ENCODE peak calls at places on chromosomes 2 and 18, in five cellular contexts. One of them, this sample, is unnamed. For H3K36me3, the result is how much of the 10 kb centered on the place peaks cover.

GRCh38 chr2:47561906-47562305 is 158.9 kb downstream of the MSH2 start:
- DNase-seq in tibial artery: no peak
- DNase-seq in IMR-90: no peak
- DNase-seq in neural progenitor cell: no peak
- DNase-seq in OCI-LY7: no peak
- DNase-seq in this sample: no peak

GRCh38 chr2:16314691-16315457 is 350.8 kb downstream of the CYRIA start:
- DNase-seq in tibial artery: no peak
- DNase-seq in neural progenitor cell: no peak
- DNase-seq in OCI-LY7: no peak
- DNase-seq in IMR-90: no peak
- DNase-seq in this sample: no peak

GRCh38 chr2:1248187-1248586 is 165.1 kb upstream of the TPO start:
- DNase-seq in tibial artery: no peak
- DNase-seq in OCI-LY7: no peak
- DNase-seq in IMR-90: no peak
- DNase-seq in neural progenitor cell: no peak
- DNase-seq in this sample: no peak

GRCh38 chr18:54828290-54828871 is at the start of gene RAB27B:
- DNase-seq in IMR-90: peak
- DNase-seq in neural progenitor cell: peak
- DNase-seq in OCI-LY7: no peak
- DNase-seq in tibial artery: peak
- DNase-seq in this sample: peak

GRCh38 chr2:70712916-70713315 is 55.1 kb downstream of the ADD2 start:
- DNase-seq in tibial artery: no peak
- DNase-seq in IMR-90: no peak
- DNase-seq in OCI-LY7: no peak
- DNase-seq in neural progenitor cell: no peak
- DNase-seq in this sample: no peak

GRCh38 chr2:24253303-24253919 is 78.6 kb downstream of the FAM228A start:
- DNase-seq in neural progenitor cell: no peak
- DNase-seq in OCI-LY7: no peak
- DNase-seq in tibial artery: no peak
- DNase-seq in IMR-90: peak
- DNase-seq in this sample: no peak

GRCh38 chr2:223813329-223813728 is 24.1 kb downstream of the AP1S3 start:
- DNase-seq in neural progenitor cell: no peak
- DNase-seq in IMR-90: no peak
- DNase-seq in OCI-LY7: no peak
- DNase-seq in tibial artery: no peak
- DNase-seq in this sample: no peak

GRCh38 chr2:235773188-235773928 is 279.5 kb downstream of the AGAP1 start:
- DNase-seq in tibial artery: no peak
- DNase-seq in OCI-LY7: no peak
- DNase-seq in neural progenitor cell: peak
- DNase-seq in IMR-90: no peak
- DNase-seq in this sample: no peak

GRCh38 chr2:177332041-177332991 is 60.3 kb upstream of the AGPS start:
- DNase-seq in IMR-90: peak
- DNase-seq in OCI-LY7: peak
- DNase-seq in tibial artery: peak
- DNase-seq in neural progenitor cell: peak
- DNase-seq in this sample: no peak

GRCh38 chr2:10303634-10304378 is 1.1 kb downstream of the HPCAL1 start:
- DNase-seq in tibial artery: no peak
- DNase-seq in OCI-LY7: peak
- DNase-seq in IMR-90: peak
- DNase-seq in neural progenitor cell: peak
- DNase-seq in this sample: peak

GRCh38 chr18:12373032-12373770 is 3.8 kb downstream of the AFG3L2 start:
- DNase-seq in OCI-LY7: no peak
- DNase-seq in IMR-90: no peak
- DNase-seq in tibial artery: no peak
- DNase-seq in neural progenitor cell: no peak
- DNase-seq in this sample: no peak

GRCh38 chr2:231041061-231041689 is 3.9 kb downstream of the C2orf72 start:
- DNase-seq in OCI-LY7: no peak
- DNase-seq in IMR-90: no peak
- DNase-seq in tibial artery: no peak
- DNase-seq in neural progenitor cell: no peak
- DNase-seq in this sample: no peak

GRCh38 chr18:49608366-49608747 is 46.5 kb downstream of the LIPG start:
- DNase-seq in IMR-90: no peak
- DNase-seq in tibial artery: no peak
- DNase-seq in neural progenitor cell: peak
- DNase-seq in OCI-LY7: no peak
- DNase-seq in this sample: no peak

GRCh38 chr2:237931205-237931721 is 35.6 kb upstream of the UBE2F start:
- DNase-seq in OCI-LY7: no peak
- DNase-seq in IMR-90: peak
- DNase-seq in neural progenitor cell: no peak
- DNase-seq in tibial artery: no peak
- DNase-seq in this sample: no peak

GRCh38 chr2:173452436-173452835 is 97.8 kb downstream of the CDCA7 start:
- DNase-seq in OCI-LY7: no peak
- DNase-seq in neural progenitor cell: peak
- DNase-seq in tibial artery: no peak
- DNase-seq in IMR-90: no peak
- DNase-seq in this sample: no peak

GRCh38 chr2:165357758-165358157 is 111.7 kb upstream of the CSRNP3 start:
- DNase-seq in neural progenitor cell: no peak
- DNase-seq in OCI-LY7: no peak
- DNase-seq in tibial artery: no peak
- DNase-seq in IMR-90: peak
- DNase-seq in this sample: no peak

GRCh38 chr2:238108423-238109201 is 8.5 kb downstream of the ESPNL start:
- DNase-seq in tibial artery: peak
- DNase-seq in neural progenitor cell: peak
- DNase-seq in OCI-LY7: peak
- DNase-seq in IMR-90: no peak
- DNase-seq in this sample: peak

GRCh38 chr2:148764820-148765219 is 110.2 kb upstream of the KIF5C start:
- DNase-seq in IMR-90: no peak
- DNase-seq in OCI-LY7: no peak
- DNase-seq in neural progenitor cell: no peak
- DNase-seq in tibial artery: no peak
- DNase-seq in this sample: no peak

GRCh38 chr18:66727991-66728390 is 124.1 kb upstream of the CDH19 start:
- DNase-seq in tibial artery: no peak
- DNase-seq in IMR-90: no peak
- DNase-seq in OCI-LY7: no peak
- DNase-seq in neural progenitor cell: no peak
- DNase-seq in this sample: no peak

GRCh38 chr18:55144226-55144625 is 185.0 kb upstream of the CCDC68 start:
- DNase-seq in neural progenitor cell: no peak
- DNase-seq in IMR-90: no peak
- DNase-seq in tibial artery: no peak
- DNase-seq in OCI-LY7: no peak
- DNase-seq in this sample: no peak

GRCh38 chr2:240932001-240932723 is 26.0 kb downstream of the CROCC2 start:
- DNase-seq in IMR-90: no peak
- DNase-seq in neural progenitor cell: no peak
- DNase-seq in tibial artery: peak
- DNase-seq in OCI-LY7: no peak
- DNase-seq in this sample: peak

GRCh38 chr2:47339745-47340541 is 63.0 kb upstream of the MSH2 start:
- DNase-seq in neural progenitor cell: no peak
- DNase-seq in tibial artery: no peak
- DNase-seq in OCI-LY7: no peak
- DNase-seq in IMR-90: peak
- DNase-seq in this sample: no peak

GRCh38 chr2:32962652-32963051 is 15.9 kb downstream of the LTBP1 start:
- DNase-seq in OCI-LY7: no peak
- DNase-seq in IMR-90: no peak
- DNase-seq in tibial artery: no peak
- DNase-seq in neural progenitor cell: no peak
- DNase-seq in this sample: no peak

GRCh38 chr2:64987001-64987962 is 1.9 kb upstream of the SLC1A4 start:
- DNase-seq in IMR-90: peak
- DNase-seq in OCI-LY7: no peak
- DNase-seq in neural progenitor cell: no peak
- DNase-seq in tibial artery: no peak
- DNase-seq in this sample: no peak
- H3K4me3 ChIP-seq in IMR-90: peak
- H3K4me3 ChIP-seq in OCI-LY7: no peak
- H3K4me3 ChIP-seq in neural progenitor cell: peak
- H3K4me3 ChIP-seq in tibial artery: peak
- H3K4me3 ChIP-seq in this sample: peak

DNA sequence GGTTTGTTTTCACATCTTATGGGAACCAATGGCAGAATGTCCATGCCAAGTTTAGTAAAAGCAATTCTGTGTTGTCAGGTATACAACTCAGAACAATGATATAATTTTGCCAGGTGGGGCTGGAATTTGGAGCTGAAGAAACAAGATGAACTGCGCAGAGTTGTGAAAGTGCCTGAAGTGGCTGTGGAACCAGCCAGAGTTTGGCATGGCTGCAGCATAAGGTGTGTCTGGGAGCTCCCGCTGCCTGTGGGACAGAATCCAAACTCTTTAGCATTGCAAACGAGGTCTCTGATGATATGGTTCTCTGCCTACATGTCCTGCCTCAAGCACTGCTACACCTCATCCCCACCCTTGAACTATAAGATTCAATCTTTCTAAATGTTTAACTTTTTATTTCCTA is 909.7 kb downstream of the EPHA4 start:
- DNase-seq in OCI-LY7: no peak
- DNase-seq in tibial artery: no peak
- DNase-seq in IMR-90: no peak
- DNase-seq in neural progenitor cell: no peak
- DNase-seq in this sample: no peak
- H3K27ac ChIP-seq in OCI-LY7: no peak
- H3K27ac ChIP-seq in tibial artery: no peak
- H3K27ac ChIP-seq in IMR-90: no peak
- H3K27ac ChIP-seq in neural progenitor cell: no peak
- H3K27ac ChIP-seq in this sample: no peak

DNA sequence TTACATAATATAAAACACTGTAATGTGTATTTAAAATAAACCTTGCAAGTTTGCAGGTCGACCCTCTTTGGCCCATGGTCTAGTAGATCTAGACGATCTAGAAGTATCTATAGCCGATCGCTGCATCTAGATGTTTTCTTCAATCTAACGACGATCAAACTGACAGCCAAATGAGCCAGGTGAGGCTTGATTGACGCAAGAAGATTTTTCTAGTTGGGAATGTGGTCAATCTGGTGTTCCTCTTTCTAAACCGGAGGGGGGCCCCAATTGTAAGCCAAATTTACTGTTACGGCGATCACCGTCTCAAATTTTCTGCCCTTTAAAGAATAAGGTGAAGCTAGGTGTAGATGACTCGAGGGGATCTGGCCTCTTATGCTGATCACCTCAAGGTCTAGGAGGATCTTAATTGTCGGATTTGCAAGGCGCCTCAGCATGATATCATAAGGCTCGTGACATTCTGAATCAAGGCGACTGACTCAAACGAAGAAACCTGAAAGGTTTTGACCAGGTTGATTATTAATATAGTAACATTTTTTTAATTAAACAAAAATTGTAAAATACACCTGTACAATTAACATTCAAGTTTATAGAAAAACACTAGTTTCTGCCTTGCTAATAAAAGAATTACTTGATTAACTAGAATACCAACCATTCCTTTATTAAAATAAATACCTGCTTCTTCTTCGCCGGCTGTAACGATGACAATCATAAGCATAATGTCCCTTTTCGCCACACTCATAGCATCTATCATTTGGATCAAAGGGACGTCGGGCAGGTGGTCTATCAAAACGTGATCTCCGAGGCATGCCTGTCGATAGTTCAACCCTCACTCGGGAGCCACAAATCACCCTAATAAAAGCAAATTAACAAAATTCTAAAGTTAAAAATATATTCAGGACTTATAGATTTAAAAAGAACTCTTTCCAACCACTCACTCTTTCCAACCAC is 2.0 kb downstream of the SRSF7 start:
- DNase-seq in tibial artery: no peak
- DNase-seq in IMR-90: no peak
- DNase-seq in neural progenitor cell: no peak
- DNase-seq in OCI-LY7: no peak
- DNase-seq in this sample: no peak
- H3K36me3 ChIP-seq in tibial artery: half or more
- H3K36me3 ChIP-seq in IMR-90: under half
- H3K36me3 ChIP-seq in neural progenitor cell: half or more
- H3K36me3 ChIP-seq in OCI-LY7: half or more
- H3K36me3 ChIP-seq in this sample: half or more

DNA sequence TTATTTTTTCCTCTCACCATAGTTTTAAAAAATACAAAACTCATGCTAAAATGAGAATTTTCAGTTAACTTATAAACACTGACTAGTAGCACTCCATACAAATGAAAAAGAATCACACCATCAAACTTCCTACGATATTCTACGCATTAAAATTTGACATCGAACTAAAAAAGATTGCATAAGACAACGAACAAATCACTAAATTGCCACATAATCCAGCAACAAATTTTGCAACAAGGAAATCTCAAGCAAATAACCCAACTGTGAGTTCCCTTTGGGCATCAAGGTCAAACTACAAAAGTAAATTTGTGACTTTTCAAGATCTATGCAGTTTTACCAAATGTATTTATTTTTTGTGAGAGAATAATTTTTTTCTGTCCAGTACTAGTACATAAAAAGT is 1.5 kb downstream of the MAP3K2 start:
- DNase-seq in OCI-LY7: no peak
- DNase-seq in IMR-90: no peak
- DNase-seq in tibial artery: no peak
- DNase-seq in neural progenitor cell: no peak
- DNase-seq in this sample: no peak
- H3K4me3 ChIP-seq in OCI-LY7: peak
- H3K4me3 ChIP-seq in IMR-90: peak
- H3K4me3 ChIP-seq in tibial artery: peak
- H3K4me3 ChIP-seq in neural progenitor cell: peak
- H3K4me3 ChIP-seq in this sample: peak

DNA sequence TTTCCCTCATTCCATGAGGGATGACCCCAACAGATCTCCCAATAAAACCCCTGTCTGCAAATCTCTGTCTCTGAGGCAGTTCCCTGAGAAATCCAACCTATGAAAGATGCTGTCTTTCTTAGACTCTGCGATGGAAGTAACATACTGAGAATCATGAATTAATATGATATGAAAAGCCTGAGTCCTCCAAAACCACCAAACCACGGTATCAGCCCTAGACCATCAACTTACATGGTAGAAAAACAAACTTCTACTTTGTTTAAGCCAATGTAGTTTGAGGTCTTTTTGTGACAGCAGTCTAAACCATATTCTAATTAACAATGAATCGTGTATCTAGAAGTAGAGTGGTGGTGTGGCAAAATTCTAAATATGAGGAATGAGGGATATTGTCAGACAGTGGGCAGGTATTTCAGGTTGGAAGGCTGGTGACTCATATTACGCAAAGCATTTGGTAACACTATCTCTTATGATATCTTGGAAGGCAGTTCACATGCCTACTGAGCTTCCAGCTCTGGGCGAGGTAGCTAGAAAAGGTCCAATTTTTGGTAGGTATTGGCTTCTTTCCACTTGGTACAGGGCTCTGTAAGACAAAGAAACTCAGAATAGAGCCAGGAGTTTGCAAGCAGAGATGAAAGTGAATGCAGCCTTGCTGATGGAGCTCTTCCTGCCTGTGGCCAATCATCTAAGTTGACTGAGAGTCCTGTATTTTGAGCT is 215.8 kb downstream of the ZFP36L2 start:
- DNase-seq in neural progenitor cell: no peak
- DNase-seq in OCI-LY7: no peak
- DNase-seq in IMR-90: peak
- DNase-seq in tibial artery: peak
- DNase-seq in this sample: no peak
- H3K27ac ChIP-seq in neural progenitor cell: no peak
- H3K27ac ChIP-seq in OCI-LY7: no peak
- H3K27ac ChIP-seq in IMR-90: no peak
- H3K27ac ChIP-seq in tibial artery: no peak
- H3K27ac ChIP-seq in this sample: no peak

GRCh38 chr2:239137165-239137889 is 263.5 kb downstream of the HDAC4 start:
- DNase-seq in neural progenitor cell: no peak
- DNase-seq in tibial artery: no peak
- DNase-seq in IMR-90: no peak
- DNase-seq in OCI-LY7: no peak
- DNase-seq in this sample: no peak
- H3K36me3 ChIP-seq in neural progenitor cell: under half
- H3K36me3 ChIP-seq in tibial artery: half or more
- H3K36me3 ChIP-seq in IMR-90: half or more
- H3K36me3 ChIP-seq in OCI-LY7: under half
- H3K36me3 ChIP-seq in this sample: half or more